ENCODE peak calls at places on chromosome 21, in five cellular contexts. J is esophagus muscularis mucosa, M is suprapubic skin, Y is adipocyte, C is thoracic aorta. W is an unnamed sample. For H3K36me3, the result is how much of the 10 kb centered on the place peaks cover.

GRCh38 chr21:37873655-37874054 is 42.6 kb downstream of the KCNJ6 start:
- DNase-seq in J (no peak), M (no peak), Y (no peak), C (no peak), W (no peak)

GRCh38 chr21:18369115-18369514 is 34.5 kb downstream of the TMPRSS15 start:
- DNase-seq in J (no peak), M (no peak), Y (no peak), C (no peak), W (no peak)

GRCh38 chr21:44444286-44444931 is 10.9 kb upstream of the LRRC3 start:
- DNase-seq in J (no peak), M (peak), Y (no peak), C (no peak), W (peak)

GRCh38 chr21:39079617-39080016 is 103.6 kb downstream of the PSMG1 start:
- DNase-seq in J (no peak), M (peak), Y (no peak), C (no peak), W (no peak)

GRCh38 chr21:44637018-44637850 is at the start of gene KRTAP10-10:
- DNase-seq in J (peak), M (no peak), Y (no peak), C (no peak), W (no peak)

GRCh38 chr21:37139902-37140301 is 66.8 kb downstream of the TTC3 start:
- DNase-seq in J (no peak), M (no peak), Y (peak), C (no peak), W (no peak)

GRCh38 chr21:17492415-17493168 is 20.3 kb upstream of the CXADR start:
- DNase-seq in J (no peak), M (no peak), Y (no peak), C (no peak), W (no peak)

GRCh38 chr21:43001316-43001715 is 27.0 kb downstream of the PKNOX1 start:
- DNase-seq in J (no peak), M (no peak), Y (no peak), C (no peak), W (no peak)

GRCh38 chr21:39022901-39023693 is 160.2 kb downstream of the PSMG1 start:
- DNase-seq in J (no peak), M (no peak), Y (peak), C (peak), W (no peak)

GRCh38 chr21:16879479-16879878 is 633.4 kb upstream of the CXADR start:
- DNase-seq in J (no peak), M (no peak), Y (no peak), C (no peak), W (no peak)

GRCh38 chr21:43667191-43667904 is 8.0 kb downstream of the RRP1B start:
- DNase-seq in J (no peak), M (no peak), Y (no peak), C (no peak), W (no peak)

GRCh38 chr21:19228241-19228640 is 824.7 kb upstream of the TMPRSS15 start:
- DNase-seq in J (no peak), M (no peak), Y (no peak), C (no peak), W (no peak)

GRCh38 chr21:45905196-45905595 is 76.4 kb upstream of the COL6A1 start:
- DNase-seq in J (no peak), M (peak), Y (no peak), C (no peak), W (peak)
- H3K36me3 ChIP-seq in J (under half), M (under half), Y (under half), C (under half), W (under half)

DNA sequence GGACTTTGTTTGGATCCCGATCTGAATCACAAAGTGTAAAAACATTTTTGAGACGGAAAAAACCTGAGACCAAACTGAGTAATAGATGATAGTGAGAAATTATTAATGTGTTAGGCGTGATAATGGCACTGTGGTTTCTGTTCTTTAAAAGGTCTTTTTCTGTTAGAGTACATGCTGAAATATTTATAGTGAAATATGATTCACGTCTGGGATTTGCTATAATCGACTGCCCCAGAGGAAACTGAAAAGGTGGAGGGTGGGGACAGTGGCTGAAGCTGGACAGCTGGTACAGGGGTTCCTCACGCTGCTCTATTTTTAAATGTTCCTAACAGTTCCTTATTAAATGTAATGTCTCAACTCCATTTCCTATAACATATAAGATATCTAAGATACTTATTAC is 11.2 kb downstream of the URB1 start:
- DNase-seq in J (no peak), M (no peak), Y (no peak), C (no peak), W (no peak)
- H3K36me3 ChIP-seq in J (half or more), M (half or more), Y (half or more), C (under half), W (half or more)

DNA sequence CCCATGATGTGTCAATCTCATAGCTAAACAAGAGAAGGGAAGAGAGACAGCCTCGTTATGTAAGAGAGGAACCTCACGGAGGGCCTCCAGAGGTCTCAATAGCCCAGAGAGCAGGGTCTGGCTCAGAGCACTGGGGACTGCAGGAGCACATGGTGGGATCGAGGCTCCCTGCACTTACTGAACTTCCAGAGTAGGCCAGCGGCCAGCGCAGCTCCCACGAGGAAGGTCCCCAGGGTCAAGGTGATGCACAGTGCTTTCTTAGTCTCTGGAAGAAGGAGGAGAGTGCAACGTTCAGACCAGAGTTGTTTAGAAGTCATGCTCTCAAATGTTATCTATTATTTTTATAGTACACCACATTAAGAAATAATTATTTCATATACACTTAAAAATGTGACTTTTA is 18.6 kb downstream of the TMPRSS2 start:
- DNase-seq in J (no peak), M (no peak), Y (no peak), C (no peak), W (no peak)
- H3K36me3 ChIP-seq in J (under half), M (under half), Y (under half), C (under half), W (under half)

GRCh38 chr21:36087362-36088138 is 17.7 kb downstream of the CBR1 start:
- DNase-seq in J (no peak), M (no peak), Y (peak), C (no peak), W (no peak)
- H3K36me3 ChIP-seq in J (under half), M (under half), Y (under half), C (under half), W (under half)

GRCh38 chr21:28949318-28949717 is 43.4 kb downstream of the LTN1 start:
- DNase-seq in J (no peak), M (no peak), Y (no peak), C (no peak), W (no peak)

GRCh38 chr21:28938726-28939125 is 54.0 kb downstream of the LTN1 start:
- DNase-seq in J (no peak), M (no peak), Y (no peak), C (no peak), W (no peak)

GRCh38 chr21:28943631-28944030 is 49.0 kb downstream of the LTN1 start:
- DNase-seq in J (no peak), M (no peak), Y (peak), C (no peak), W (no peak)

DNA sequence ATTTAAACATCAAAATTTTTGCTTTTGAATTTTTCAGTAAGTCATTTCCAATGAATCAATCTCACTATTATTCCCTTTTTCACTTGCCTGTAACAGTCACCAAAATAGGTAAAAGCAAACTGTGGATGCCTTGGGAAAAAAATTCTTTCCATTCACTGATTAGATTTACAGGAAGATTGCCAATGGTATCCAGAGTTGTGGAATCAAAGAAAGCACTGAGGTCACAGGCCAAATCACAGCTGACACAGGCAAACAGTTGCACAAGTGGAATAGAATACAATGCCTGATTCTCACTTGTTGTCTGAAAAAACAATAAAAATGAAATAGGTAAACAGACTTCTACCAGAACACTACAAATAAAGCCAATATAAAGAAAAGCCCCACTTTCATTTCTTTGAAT is 48.4 kb downstream of the LTN1 start:
- DNase-seq in J (no peak), M (no peak), Y (peak), C (no peak), W (no peak)
- H3K36me3 ChIP-seq in J (half or more), M (half or more), Y (half or more), C (under half), W (half or more)

GRCh38 chr21:33281101-33281652 is 15.0 kb downstream of the IL10RB start:
- DNase-seq in J (no peak), M (no peak), Y (no peak), C (no peak), W (no peak)
- H3K36me3 ChIP-seq in J (half or more), M (half or more), Y (half or more), C (under half), W (under half)

DNA sequence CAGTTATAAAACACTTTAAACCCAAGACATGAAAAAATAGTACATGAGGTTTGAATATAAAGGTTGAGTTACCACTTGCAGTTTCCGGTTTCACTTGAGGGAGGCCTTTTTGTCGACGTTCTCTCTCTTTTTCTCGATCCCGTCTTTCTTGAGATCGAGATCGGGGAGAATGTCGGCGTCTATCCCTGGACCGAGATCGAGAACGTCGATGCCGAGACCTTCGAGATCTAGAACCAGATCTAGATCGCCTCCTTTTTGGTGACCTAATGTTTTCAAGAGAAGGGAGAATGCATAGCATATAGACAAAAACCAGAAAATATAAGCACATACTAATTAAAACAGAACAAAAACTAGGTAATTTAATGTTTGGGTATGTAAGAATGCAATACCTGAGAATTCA is 33.7 kb downstream of the SOD1 start:
- DNase-seq in J (no peak), M (no peak), Y (no peak), C (no peak), W (no peak)
- H3K36me3 ChIP-seq in J (half or more), M (half or more), Y (half or more), C (under half), W (half or more)

GRCh38 chr21:32356874-32357395 is 35.9 kb downstream of the URB1 start:
- DNase-seq in J (no peak), M (no peak), Y (no peak), C (no peak), W (no peak)
- H3K36me3 ChIP-seq in J (half or more), M (half or more), Y (half or more), C (half or more), W (half or more)

GRCh38 chr21:29321908-29322569 is 23.3 kb downstream of the BACH1 start:
- DNase-seq in J (no peak), M (no peak), Y (no peak), C (no peak), W (no peak)
- H3K36me3 ChIP-seq in J (under half), M (under half), Y (under half), C (under half), W (half or more)

DNA sequence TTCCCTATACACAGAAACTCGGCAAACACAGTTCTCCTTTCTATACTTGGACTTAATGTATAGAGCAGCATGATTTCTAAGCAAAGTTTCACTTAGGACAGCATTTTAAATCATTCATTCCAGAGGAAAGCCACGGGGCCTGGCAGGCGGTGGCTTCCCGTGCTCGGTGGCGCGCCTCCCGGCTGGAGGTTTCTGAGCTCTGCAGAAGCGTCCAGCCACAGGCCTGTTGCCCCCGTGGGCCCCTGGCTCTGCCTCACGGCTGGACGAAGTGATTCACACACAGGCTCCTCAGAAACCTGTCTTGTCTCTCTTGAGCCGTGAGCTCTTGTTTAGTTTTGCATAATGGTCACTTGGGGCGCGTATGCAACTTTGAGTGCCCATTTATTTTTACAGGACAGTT is 22.1 kb upstream of the DIP2A start:
- DNase-seq in J (no peak), M (no peak), Y (no peak), C (no peak), W (no peak)
- H3K36me3 ChIP-seq in J (half or more), M (half or more), Y (half or more), C (half or more), W (half or more)

W was measured in RWPE2.